ENCODE peak calls at places on chromosomes 11 and 22, in nine cellular contexts. N is fibroblast of mammary gland; J is AG04449; K is transverse colon; G is left ventricle myocardium inferior; O is choroid plexus epithelial cell; C is ovary; H is body of pancreas; A is CD4-positive, alpha-beta T cell. U is an unnamed sample.

GRCh38 chr11:27352781-27353180 is 10.2 kb downstream of the CCDC34 start:
- DNase-seq in J (no peak), O (no peak), K (no peak), H (no peak), A (no peak), C (no peak), G (no peak), N (no peak), U (no peak)

GRCh38 chr11:107562647-107563208 is 2.8 kb downstream of the ALKBH8 start:
- DNase-seq in K (no peak), H (no peak), A (no peak), O (peak; percentile 62), G (no peak), C (no peak), N (peak; percentile 92), J (no peak), U (no peak)

GRCh38 chr11:35419713-35420333 is 465 bp upstream of the SLC1A2 start:
- DNase-seq in A (no peak), N (peak; percentile 17), G (peak; percentile 18), H (no peak), J (no peak), C (no peak), K (no peak), O (peak; percentile 14), U (no peak)

GRCh38 chr11:44046202-44046601 is 1.6 kb upstream of the ACCSL start:
- DNase-seq in A (no peak), K (no peak), J (no peak), C (no peak), N (no peak), O (no peak), G (no peak), H (no peak), U (no peak)

GRCh38 chr11:43937434-43938411 is 4.7 kb upstream of the C11orf96 start:
- DNase-seq in J (peak; percentile 59), A (no peak), K (no peak), C (no peak), O (peak; percentile 86), H (no peak), N (peak; percentile 63), G (no peak), U (no peak)

GRCh38 chr11:113647108-113647507 is 59.0 kb downstream of the TMPRSS5 start:
- DNase-seq in N (no peak), H (no peak), G (no peak), A (no peak), C (no peak), O (no peak), K (no peak), J (no peak), U (no peak)

GRCh38 chr11:16897460-16898061 is 116.7 kb downstream of the PLEKHA7 start:
- DNase-seq in J (no peak), A (no peak), H (peak; percentile 13), G (no peak), O (no peak), C (no peak), K (no peak), N (no peak), U (no peak)

GRCh38 chr11:109838034-109838433 is 255.2 kb upstream of the ZC3H12C start:
- DNase-seq in G (no peak), H (no peak), J (no peak), O (no peak), N (peak; percentile 39), C (no peak), A (no peak), K (no peak), U (no peak)

GRCh38 chr22:21589415-21589814 is 21.9 kb downstream of the UBE2L3 start:
- DNase-seq in G (no peak), O (no peak), H (no peak), C (no peak), N (no peak), A (no peak), K (no peak), J (no peak), U (no peak)

GRCh38 chr11:86091566-86091965 is 22.7 kb upstream of the PICALM start:
- DNase-seq in O (peak; percentile 64), N (peak; percentile 69), A (no peak), G (no peak), C (no peak), H (no peak), K (no peak), J (peak; percentile 71), U (no peak)

GRCh38 chr22:25878933-25879332 is 136.9 kb downstream of the MYO18B start:
- DNase-seq in C (no peak), K (no peak), A (no peak), J (no peak), G (no peak), N (no peak), H (no peak), O (no peak), U (no peak)

GRCh38 chr11:133808393-133809140 is 36.7 kb downstream of the SPATA19 start:
- DNase-seq in G (no peak), A (no peak), C (no peak), N (no peak), H (no peak), K (no peak), J (no peak), O (peak; percentile 6), U (no peak)

GRCh38 chr11:127998421-127998820 is 588.9 kb downstream of the ETS1 start:
- DNase-seq in J (peak; percentile 16), N (no peak), A (no peak), K (no peak), O (no peak), G (no peak), H (no peak), C (no peak), U (no peak)

GRCh38 chr11:77557553-77557952 is 32.2 kb upstream of the AQP11 start:
- DNase-seq in N (peak; percentile 31), H (peak; percentile 24), A (no peak), K (no peak), C (no peak), G (no peak), O (peak; percentile 42), J (no peak), U (no peak)

GRCh38 chr11:26201411-26201810 is 130.5 kb upstream of the ANO3 start:
- DNase-seq in J (no peak), H (no peak), C (no peak), A (no peak), N (peak; percentile 86), O (peak; percentile 67), K (no peak), G (no peak), U (no peak)

GRCh38 chr11:46649180-46649738 is 31.9 kb downstream of the ATG13 start:
- DNase-seq in G (peak; percentile 44), C (peak; percentile 63), N (peak; percentile 99), A (no peak), O (peak; percentile 98), H (peak; percentile 30), K (peak; percentile 31), J (peak; percentile 85), U (peak; percentile 33)

GRCh38 chr11:122491486-122491885 is 164.0 kb upstream of the UBASH3B start:
- DNase-seq in A (no peak), N (peak; percentile 63), O (peak; percentile 74), K (no peak), J (no peak), G (no peak), H (no peak), C (no peak), U (no peak)

GRCh38 chr11:22162754-22163153 is 30.1 kb upstream of the ANO5 start:
- DNase-seq in G (no peak), K (no peak), C (no peak), J (no peak), H (no peak), A (no peak), O (no peak), N (no peak), U (no peak)

DNA sequence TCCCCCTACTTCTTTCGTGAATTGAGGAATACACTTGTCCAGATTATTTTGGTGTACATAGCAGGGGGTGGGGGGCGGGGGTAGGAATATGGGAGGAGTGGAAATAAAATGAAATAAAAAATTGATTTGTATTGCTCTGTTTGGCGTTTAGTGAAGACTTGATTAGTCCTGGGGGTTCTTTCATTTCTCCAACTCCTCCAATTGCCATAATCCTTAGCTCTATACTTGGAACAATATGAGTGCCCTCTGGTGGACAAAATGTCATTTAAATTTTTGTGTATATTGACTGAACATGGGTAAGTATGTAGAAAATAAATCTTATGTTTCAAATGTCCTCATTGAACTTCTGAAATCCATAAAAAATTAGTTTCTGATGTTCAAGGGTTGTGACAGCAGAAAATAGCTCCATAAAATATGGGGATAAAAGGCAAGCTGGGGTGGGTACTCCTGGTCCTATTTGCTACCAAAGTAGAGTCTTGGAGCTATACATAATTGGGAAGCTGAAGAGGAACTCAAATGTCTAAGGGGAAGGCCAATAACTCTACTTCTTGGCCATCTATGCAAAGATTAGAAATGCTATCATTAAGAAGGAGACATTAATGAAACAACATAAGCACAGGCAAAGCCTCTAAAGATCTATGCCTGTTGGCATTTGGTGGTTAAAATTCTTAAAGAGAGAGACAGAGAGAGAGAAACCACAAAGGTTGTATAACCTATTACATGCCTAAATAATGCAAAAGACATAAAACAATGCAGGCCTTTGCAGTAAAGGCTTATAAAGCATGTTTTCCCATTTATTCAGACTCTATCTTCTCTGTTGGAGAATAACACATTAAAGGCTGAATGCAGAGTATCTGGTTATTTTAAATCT is 421.6 kb downstream of the METTL15 start:
- DNase-seq in O (peak; percentile 91), A (no peak), G (no peak), H (no peak), C (no peak), K (no peak), J (no peak), N (peak; percentile 77), U (no peak)
- TF ChIP-seq CTCF in O (peak; percentile 45), A (no peak), G (peak; percentile 58), H (peak; percentile 10), C (no peak), K (peak; percentile 41), J (no peak), N (peak; percentile 43), U (no peak)

GRCh38 chr11:12485328-12485727 is 108.0 kb downstream of the PARVA start:
- DNase-seq in G (no peak), K (no peak), N (no peak), J (no peak), C (no peak), A (no peak), H (no peak), O (peak; percentile 32), U (no peak)
- TF ChIP-seq CTCF in G (peak; percentile 37), K (peak; percentile 59), N (peak; percentile 57), J (peak; percentile 2), C (no peak), A (no peak), H (no peak), O (peak; percentile 67), U (no peak)

GRCh38 chr11:67400942-67401494 is 640 bp downstream of the PPP1CA start:
- DNase-seq in A (no peak), H (no peak), G (no peak), J (no peak), K (no peak), O (no peak), C (no peak), N (no peak), U (no peak)
- TF ChIP-seq CTCF in A (no peak), H (no peak), G (no peak), J (no peak), K (no peak), O (no peak), C (no peak), N (no peak), U (no peak)

DNA sequence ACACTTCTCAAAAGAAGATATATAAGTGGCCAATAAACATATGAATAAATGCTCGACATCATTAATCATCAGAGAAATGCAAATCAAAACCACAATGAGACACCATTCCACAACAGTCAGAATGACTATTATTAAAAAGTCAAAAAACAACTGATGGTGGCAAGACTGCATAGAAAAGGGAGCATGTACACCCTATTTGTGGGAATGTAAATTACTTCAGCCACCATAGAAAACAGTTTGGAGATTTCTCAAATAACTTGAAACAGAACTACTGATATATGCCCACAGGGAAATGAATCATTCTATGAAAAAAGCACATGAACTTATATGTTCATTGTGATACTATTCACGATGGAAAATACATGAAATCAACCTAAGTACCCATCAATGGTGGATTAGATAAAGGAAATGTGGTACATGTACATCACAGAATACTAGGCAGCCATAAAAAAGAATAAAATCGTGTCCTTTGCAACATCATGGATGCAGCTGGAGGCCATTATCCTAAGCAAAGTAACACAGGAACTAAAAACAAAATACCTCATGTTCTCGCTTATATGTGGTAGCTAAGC is 42.4 kb downstream of the GLYATL2 start:
- DNase-seq in H (no peak), A (no peak), O (no peak), C (no peak), G (no peak), J (no peak), K (no peak), N (no peak), U (no peak)
- TF ChIP-seq CTCF in H (no peak), A (no peak), O (no peak), C (no peak), G (no peak), J (no peak), K (no peak), N (no peak), U (no peak)

U was measured in lung.